ENCODE peak calls at places on chromosomes 11 and 22, in seven cellular contexts. Q is A673; N is fibroblast of lung; P is uterus; D is CD8-positive, alpha-beta T cell; C is heart right ventricle; L is left ventricle myocardium inferior. O is an unnamed sample. For H3K27me3, the result is how much of the 10 kb centered on the place peaks cover.

GRCh38 chr11:66473167-66473566 is 6.5 kb downstream of the PELI3 start:
- DNase-seq in P (no peak), D (no peak), L (no peak), C (no peak), Q (no peak), N (no peak), O (no peak)

GRCh38 chr11:55852141-55852540 is 13.6 kb downstream of the OR5D16 start:
- DNase-seq in P (no peak), C (no peak), N (no peak), L (no peak), D (no peak), Q (no peak), O (no peak)

GRCh38 chr11:66417000-66417399 is 3.8 kb upstream of the NPAS4 start:
- DNase-seq in Q (no peak), N (no peak), P (no peak), C (no peak), L (no peak), D (no peak), O (no peak)

GRCh38 chr11:128709402-128709801 is 15.5 kb downstream of the FLI1 start:
- DNase-seq in P (no peak), L (no peak), D (no peak), N (peak), C (peak), Q (peak), O (no peak)

GRCh38 chr22:47384977-47385376 is 622.5 kb downstream of the TBC1D22A start:
- DNase-seq in N (no peak), P (no peak), C (no peak), L (no peak), Q (no peak), D (no peak), O (no peak)

GRCh38 chr11:36361901-36362391 is 65.9 kb downstream of the PRR5L start:
- DNase-seq in D (no peak), L (no peak), P (no peak), C (no peak), Q (no peak), N (peak), O (peak)

GRCh38 chr11:66070604-66071325 is 693 bp downstream of the PACS1 start:
- DNase-seq in D (no peak), Q (peak), L (peak), P (peak), C (peak), N (peak), O (peak)

GRCh38 chr11:8832571-8833260 is 78.3 kb upstream of the AKIP1 start:
- DNase-seq in D (no peak), C (no peak), P (no peak), Q (peak), L (no peak), N (peak), O (peak)

GRCh38 chr11:27158763-27159679 is 118.4 kb downstream of the BBOX1 start:
- DNase-seq in P (peak), Q (peak), L (no peak), N (peak), C (peak), D (no peak), O (no peak)

GRCh38 chr11:131465746-131466145 is 95.3 kb downstream of the NTM start:
- DNase-seq in C (no peak), Q (no peak), N (no peak), L (no peak), P (no peak), D (no peak), O (no peak)

GRCh38 chr11:14905104-14906033 is 13.3 kb upstream of the CYP2R1 start:
- DNase-seq in D (peak), L (peak), Q (peak), C (peak), P (peak), N (peak), O (peak)

GRCh38 chr11:47847892-47848635 is at the start of gene NUP160:
- DNase-seq in P (peak), C (peak), Q (peak), N (peak), L (peak), D (peak), O (peak)
- TF ChIP-seq CTCF in P (no peak), C (no peak), Q (peak), N (no peak), L (peak), D (no peak), O (no peak)

DNA sequence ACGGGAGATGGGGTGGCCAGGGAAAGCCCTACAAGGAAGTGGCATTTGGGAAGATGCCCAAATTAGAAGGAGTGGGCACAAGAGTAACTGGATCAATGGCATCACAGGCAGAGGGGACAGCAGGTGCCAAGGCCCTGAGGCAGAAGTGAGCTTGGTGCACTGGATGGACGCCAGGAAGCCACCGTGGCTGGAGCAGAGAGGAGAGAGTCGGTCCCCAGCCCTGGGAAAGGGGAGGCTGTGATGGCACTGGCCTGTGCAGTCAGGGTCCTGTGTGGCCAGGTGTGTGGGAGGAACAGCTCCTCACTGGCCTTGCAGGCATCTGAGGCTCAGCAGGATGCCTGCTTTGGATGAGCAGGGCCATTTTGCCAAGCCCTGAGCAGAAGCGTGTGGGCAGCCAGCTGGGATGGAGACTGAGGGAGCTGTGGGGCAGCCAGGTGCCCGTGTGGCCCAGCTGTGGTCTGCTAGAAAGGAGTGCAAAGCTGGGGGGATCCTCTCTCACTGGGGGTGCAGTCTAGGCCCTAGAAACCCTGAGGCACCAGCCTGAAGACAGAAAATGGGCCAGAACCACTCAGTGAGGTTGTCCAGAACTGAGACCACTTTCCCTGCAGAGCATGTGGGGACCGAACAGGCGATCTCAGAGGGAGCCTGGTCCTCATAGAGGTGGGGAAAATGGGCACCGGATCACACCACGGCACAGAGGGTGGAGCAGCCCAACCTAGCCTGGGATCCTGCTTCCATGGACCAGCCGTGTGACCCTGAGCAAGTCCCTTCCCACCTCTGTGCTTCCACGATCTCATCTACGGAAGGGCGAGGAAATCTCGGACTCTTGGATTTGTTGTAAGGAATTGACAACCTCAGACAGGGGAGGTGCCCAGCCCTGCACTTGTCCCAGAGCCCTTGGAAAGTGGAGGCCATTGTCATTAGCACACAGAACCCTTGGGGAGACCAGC is 78.6 kb upstream of the RTL6 start:
- DNase-seq in N (no peak), C (no peak), Q (no peak), L (no peak), P (no peak), D (no peak), O (peak)
- H3K27ac ChIP-seq in N (no peak), C (no peak), Q (no peak), L (no peak), P (no peak), D (no peak), O (no peak)

GRCh38 chr11:1106387-1106786 is 31.7 kb downstream of the MUC2 start:
- DNase-seq in C (no peak), D (no peak), Q (no peak), P (no peak), L (no peak), N (no peak), O (no peak)
- H3K27me3 ChIP-seq in C (under half), D (under half), Q (under half), P (under half), L (under half), N (under half), O (under half)

GRCh38 chr22:24176040-24176439 is 5.2 kb upstream of the SUSD2 start:
- DNase-seq in D (no peak), N (no peak), Q (no peak), P (no peak), C (no peak), L (no peak), O (no peak)
- TF ChIP-seq CTCF in D (no peak), N (no peak), Q (no peak), P (no peak), C (no peak), L (no peak), O (no peak)

DNA sequence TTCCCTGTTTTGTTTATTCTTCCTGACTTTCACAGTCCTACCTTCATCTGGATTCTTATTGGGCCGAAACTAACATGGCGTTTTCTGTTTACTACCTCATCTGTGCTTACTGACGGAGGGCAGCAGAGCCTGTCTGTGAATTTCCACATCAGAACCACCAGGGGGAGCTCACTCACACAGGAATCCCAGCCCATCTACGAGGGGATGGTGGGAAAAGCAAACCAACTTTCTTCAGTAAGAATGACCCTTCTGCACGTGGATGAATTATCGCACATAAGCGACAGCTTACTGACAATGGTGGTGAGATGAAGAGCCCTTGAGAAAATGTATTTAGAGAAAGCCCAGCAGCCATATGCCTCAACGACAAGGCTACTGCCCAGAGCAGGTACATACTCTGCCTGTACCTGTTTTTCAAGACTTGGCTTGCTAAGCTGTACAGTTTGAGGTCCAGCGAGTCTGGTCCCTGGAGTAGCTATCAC is 42.5 kb downstream of the LARGE2 start:
- DNase-seq in C (peak), Q (peak), D (peak), N (peak), L (peak), P (peak), O (no peak)
- H3K27ac ChIP-seq in C (no peak), Q (no peak), D (no peak), N (no peak), L (peak), P (peak), O (no peak)

O was measured in lower lobe of right lung.